ENCODE peak calls at places on chromosomes 16 and 17, in nine cellular contexts. One of them, this sample, is unnamed.

GRCh38 chr16:30350134-30350871 is 4.8 kb downstream of the CD2BP2 start:
- DNase-seq in heart right ventricle: no peak
- DNase-seq in osteoblast: peak; percentile 43
- DNase-seq in cardiac fibroblast: no peak
- DNase-seq in hepatocyte: no peak
- DNase-seq in colonic mucosa: no peak
- DNase-seq in A673: no peak
- DNase-seq in CD4-positive, alpha-beta T cell: no peak
- DNase-seq in transverse colon: peak; percentile 2
- DNase-seq in this sample: no peak

GRCh38 chr16:81610144-81610842 is 165.7 kb downstream of the CMIP start:
- DNase-seq in osteoblast: peak; percentile 99
- DNase-seq in CD4-positive, alpha-beta T cell: no peak
- DNase-seq in heart right ventricle: peak; percentile 72
- DNase-seq in hepatocyte: peak; percentile 47
- DNase-seq in A673: no peak
- DNase-seq in transverse colon: peak; percentile 57
- DNase-seq in colonic mucosa: peak; percentile 52
- DNase-seq in cardiac fibroblast: peak; percentile 84
- DNase-seq in this sample: peak; percentile 51

GRCh38 chr16:9437115-9437514 is 345.7 kb downstream of the HAPSTR1 start:
- DNase-seq in A673: peak; percentile 38
- DNase-seq in cardiac fibroblast: no peak
- DNase-seq in hepatocyte: peak; percentile 23
- DNase-seq in transverse colon: no peak
- DNase-seq in heart right ventricle: no peak
- DNase-seq in osteoblast: no peak
- DNase-seq in CD4-positive, alpha-beta T cell: no peak
- DNase-seq in colonic mucosa: no peak
- DNase-seq in this sample: no peak

GRCh38 chr17:17300624-17301568 is 2.3 kb upstream of the NT5M start:
- DNase-seq in CD4-positive, alpha-beta T cell: peak; percentile 33
- DNase-seq in colonic mucosa: peak; percentile 61
- DNase-seq in heart right ventricle: peak; percentile 25
- DNase-seq in osteoblast: peak; percentile 91
- DNase-seq in A673: peak; percentile 51
- DNase-seq in hepatocyte: peak; percentile 71
- DNase-seq in transverse colon: peak; percentile 52
- DNase-seq in cardiac fibroblast: peak; percentile 54
- DNase-seq in this sample: peak; percentile 50

GRCh38 chr16:27222499-27223225 is 19.3 kb downstream of the KDM8 start:
- DNase-seq in cardiac fibroblast: peak; percentile 85
- DNase-seq in osteoblast: peak; percentile 82
- DNase-seq in transverse colon: peak; percentile 29
- DNase-seq in CD4-positive, alpha-beta T cell: no peak
- DNase-seq in A673: no peak
- DNase-seq in colonic mucosa: no peak
- DNase-seq in heart right ventricle: peak; percentile 58
- DNase-seq in hepatocyte: no peak
- DNase-seq in this sample: no peak

GRCh38 chr16:2858245-2859025 is 465 bp upstream of the PRSS22 start:
- DNase-seq in hepatocyte: peak; percentile 95
- DNase-seq in transverse colon: peak; percentile 88
- DNase-seq in colonic mucosa: peak; percentile 88
- DNase-seq in A673: no peak
- DNase-seq in heart right ventricle: no peak
- DNase-seq in CD4-positive, alpha-beta T cell: no peak
- DNase-seq in cardiac fibroblast: no peak
- DNase-seq in osteoblast: peak; percentile 80
- DNase-seq in this sample: peak; percentile 98

GRCh38 chr17:10772425-10773380 is 31.2 kb downstream of the TMEM238L start:
- DNase-seq in CD4-positive, alpha-beta T cell: peak; percentile 5
- DNase-seq in heart right ventricle: no peak
- DNase-seq in cardiac fibroblast: no peak
- DNase-seq in A673: peak; percentile 98
- DNase-seq in colonic mucosa: peak; percentile 97
- DNase-seq in hepatocyte: peak; percentile 42
- DNase-seq in osteoblast: no peak
- DNase-seq in transverse colon: peak; percentile 87
- DNase-seq in this sample: peak; percentile 21

GRCh38 chr17:44071772-44072171 is 1.2 kb downstream of the G6PC3 start:
- DNase-seq in hepatocyte: no peak
- DNase-seq in colonic mucosa: no peak
- DNase-seq in transverse colon: no peak
- DNase-seq in cardiac fibroblast: peak; percentile 23
- DNase-seq in osteoblast: peak; percentile 65
- DNase-seq in heart right ventricle: no peak
- DNase-seq in CD4-positive, alpha-beta T cell: no peak
- DNase-seq in A673: no peak
- DNase-seq in this sample: no peak

GRCh38 chr17:81188491-81188840 is 22.4 kb upstream of the AATK start:
- DNase-seq in CD4-positive, alpha-beta T cell: no peak
- DNase-seq in colonic mucosa: no peak
- DNase-seq in osteoblast: no peak
- DNase-seq in transverse colon: no peak
- DNase-seq in hepatocyte: no peak
- DNase-seq in heart right ventricle: no peak
- DNase-seq in A673: no peak
- DNase-seq in cardiac fibroblast: no peak
- DNase-seq in this sample: no peak

GRCh38 chr17:81189016-81189415 is 23.0 kb upstream of the AATK start:
- DNase-seq in CD4-positive, alpha-beta T cell: no peak
- DNase-seq in colonic mucosa: no peak
- DNase-seq in transverse colon: no peak
- DNase-seq in A673: no peak
- DNase-seq in osteoblast: no peak
- DNase-seq in cardiac fibroblast: no peak
- DNase-seq in heart right ventricle: no peak
- DNase-seq in hepatocyte: no peak
- DNase-seq in this sample: no peak

GRCh38 chr17:81190591-81190990 is 24.6 kb upstream of the AATK start:
- DNase-seq in cardiac fibroblast: no peak
- DNase-seq in transverse colon: no peak
- DNase-seq in hepatocyte: no peak
- DNase-seq in osteoblast: no peak
- DNase-seq in heart right ventricle: no peak
- DNase-seq in colonic mucosa: no peak
- DNase-seq in A673: no peak
- DNase-seq in CD4-positive, alpha-beta T cell: no peak
- DNase-seq in this sample: no peak

GRCh38 chr17:81191116-81191515 is 25.1 kb upstream of the AATK start:
- DNase-seq in heart right ventricle: no peak
- DNase-seq in osteoblast: no peak
- DNase-seq in transverse colon: no peak
- DNase-seq in cardiac fibroblast: no peak
- DNase-seq in hepatocyte: no peak
- DNase-seq in colonic mucosa: no peak
- DNase-seq in A673: no peak
- DNase-seq in CD4-positive, alpha-beta T cell: no peak
- DNase-seq in this sample: no peak

GRCh38 chr17:81189670-81190530 is 23.9 kb upstream of the AATK start:
- DNase-seq in A673: no peak
- DNase-seq in transverse colon: no peak
- DNase-seq in cardiac fibroblast: no peak
- DNase-seq in heart right ventricle: no peak
- DNase-seq in osteoblast: no peak
- DNase-seq in colonic mucosa: no peak
- DNase-seq in hepatocyte: no peak
- DNase-seq in CD4-positive, alpha-beta T cell: no peak
- DNase-seq in this sample: no peak
- TF ChIP-seq CTCF in A673: peak; percentile 17
- TF ChIP-seq CTCF in transverse colon: no peak
- TF ChIP-seq CTCF in cardiac fibroblast: no peak
- TF ChIP-seq CTCF in heart right ventricle: no peak
- TF ChIP-seq CTCF in osteoblast: no peak
- TF ChIP-seq CTCF in colonic mucosa: no peak
- TF ChIP-seq CTCF in hepatocyte: peak; percentile 7
- TF ChIP-seq CTCF in CD4-positive, alpha-beta T cell: no peak
- TF ChIP-seq CTCF in this sample: no peak

GRCh38 chr17:81254955-81255717 is 16.0 kb downstream of the NDUFAF8 start:
- DNase-seq in cardiac fibroblast: peak; percentile 85
- DNase-seq in colonic mucosa: peak; percentile 90
- DNase-seq in hepatocyte: peak; percentile 89
- DNase-seq in transverse colon: peak; percentile 87
- DNase-seq in osteoblast: peak; percentile 95
- DNase-seq in heart right ventricle: peak; percentile 84
- DNase-seq in A673: peak; percentile 85
- DNase-seq in CD4-positive, alpha-beta T cell: no peak
- DNase-seq in this sample: peak; percentile 54
- TF ChIP-seq CTCF in cardiac fibroblast: peak; percentile 70
- TF ChIP-seq CTCF in colonic mucosa: peak; percentile 31
- TF ChIP-seq CTCF in hepatocyte: peak; percentile 57
- TF ChIP-seq CTCF in transverse colon: peak; percentile 42
- TF ChIP-seq CTCF in osteoblast: peak; percentile 47
- TF ChIP-seq CTCF in heart right ventricle: peak; percentile 56
- TF ChIP-seq CTCF in A673: peak; percentile 58
- TF ChIP-seq CTCF in CD4-positive, alpha-beta T cell: no peak
- TF ChIP-seq CTCF in this sample: peak; percentile 35

DNA sequence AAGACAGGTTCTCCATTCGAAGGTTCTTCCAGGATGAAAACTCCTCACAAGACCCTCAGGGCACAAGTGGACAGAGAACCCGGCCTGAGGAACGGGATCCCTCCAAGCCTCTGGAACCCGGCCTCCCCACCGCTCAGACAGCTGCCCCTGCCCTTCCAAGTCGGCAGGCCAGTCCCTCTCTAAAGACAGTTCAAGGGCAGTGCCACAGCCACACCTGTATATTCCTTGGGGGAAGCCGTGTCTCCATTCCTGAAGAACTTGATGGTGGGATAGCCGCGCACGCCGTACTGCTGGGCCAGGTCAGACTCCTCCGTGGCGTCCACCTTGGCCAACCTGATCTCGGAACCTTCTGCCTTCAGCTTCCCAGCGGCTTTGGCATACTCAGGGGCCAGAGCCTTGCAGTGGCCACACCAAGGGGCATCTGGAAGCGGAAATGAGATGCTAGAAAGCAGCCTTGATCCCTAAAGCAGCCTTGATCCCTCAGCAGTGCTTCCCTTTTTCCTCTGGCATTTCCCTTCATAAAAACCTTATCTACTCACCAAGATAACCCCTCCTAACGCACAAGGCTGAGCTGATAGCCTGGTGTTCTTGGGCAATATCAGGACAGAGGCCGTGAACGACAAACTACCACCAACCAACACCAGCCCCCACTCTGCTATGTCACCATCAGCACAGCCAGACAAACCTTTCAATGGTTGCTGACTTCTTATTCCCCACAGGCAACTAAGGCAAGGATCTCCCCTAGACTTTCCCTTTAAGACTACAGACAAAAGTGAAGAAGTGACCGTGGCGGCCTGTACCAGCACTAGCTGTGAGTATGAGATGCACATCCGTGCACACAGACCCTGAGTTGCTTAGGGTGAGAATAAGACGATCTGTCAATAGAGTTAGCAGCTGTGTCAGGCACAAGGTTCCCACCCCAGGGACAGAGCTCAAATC is 1.1 kb downstream of the P4HB start:
- DNase-seq in cardiac fibroblast: peak; percentile 24
- DNase-seq in hepatocyte: no peak
- DNase-seq in heart right ventricle: no peak
- DNase-seq in transverse colon: no peak
- DNase-seq in CD4-positive, alpha-beta T cell: no peak
- DNase-seq in osteoblast: peak; percentile 86
- DNase-seq in A673: no peak
- DNase-seq in colonic mucosa: no peak
- DNase-seq in this sample: no peak
- TF ChIP-seq CTCF in cardiac fibroblast: no peak
- TF ChIP-seq CTCF in hepatocyte: no peak
- TF ChIP-seq CTCF in heart right ventricle: no peak
- TF ChIP-seq CTCF in transverse colon: no peak
- TF ChIP-seq CTCF in CD4-positive, alpha-beta T cell: no peak
- TF ChIP-seq CTCF in osteoblast: no peak
- TF ChIP-seq CTCF in A673: no peak
- TF ChIP-seq CTCF in colonic mucosa: no peak
- TF ChIP-seq CTCF in this sample: no peak

GRCh38 chr16:14310519-14310991 is 239.4 kb downstream of the MRTFB start:
- DNase-seq in CD4-positive, alpha-beta T cell: no peak
- DNase-seq in transverse colon: peak; percentile 44
- DNase-seq in A673: no peak
- DNase-seq in cardiac fibroblast: peak; percentile 41
- DNase-seq in hepatocyte: no peak
- DNase-seq in colonic mucosa: no peak
- DNase-seq in osteoblast: peak; percentile 93
- DNase-seq in heart right ventricle: no peak
- DNase-seq in this sample: no peak

GRCh38 chr16:14307623-14308356 is 236.7 kb downstream of the MRTFB start:
- DNase-seq in colonic mucosa: no peak
- DNase-seq in osteoblast: peak; percentile 92
- DNase-seq in hepatocyte: no peak
- DNase-seq in transverse colon: no peak
- DNase-seq in CD4-positive, alpha-beta T cell: no peak
- DNase-seq in cardiac fibroblast: no peak
- DNase-seq in A673: no peak
- DNase-seq in heart right ventricle: peak; percentile 19
- DNase-seq in this sample: peak; percentile 33

GRCh38 chr16:14308357-14308723 is 237.2 kb downstream of the MRTFB start:
- DNase-seq in A673: no peak
- DNase-seq in heart right ventricle: no peak
- DNase-seq in colonic mucosa: no peak
- DNase-seq in transverse colon: no peak
- DNase-seq in cardiac fibroblast: no peak
- DNase-seq in osteoblast: no peak
- DNase-seq in hepatocyte: no peak
- DNase-seq in CD4-positive, alpha-beta T cell: no peak
- DNase-seq in this sample: no peak

GRCh38 chr16:14309906-14310305 is 238.8 kb downstream of the MRTFB start:
- DNase-seq in transverse colon: no peak
- DNase-seq in A673: no peak
- DNase-seq in hepatocyte: no peak
- DNase-seq in heart right ventricle: no peak
- DNase-seq in CD4-positive, alpha-beta T cell: no peak
- DNase-seq in osteoblast: peak; percentile 92
- DNase-seq in cardiac fibroblast: peak; percentile 34
- DNase-seq in colonic mucosa: no peak
- DNase-seq in this sample: no peak

DNA sequence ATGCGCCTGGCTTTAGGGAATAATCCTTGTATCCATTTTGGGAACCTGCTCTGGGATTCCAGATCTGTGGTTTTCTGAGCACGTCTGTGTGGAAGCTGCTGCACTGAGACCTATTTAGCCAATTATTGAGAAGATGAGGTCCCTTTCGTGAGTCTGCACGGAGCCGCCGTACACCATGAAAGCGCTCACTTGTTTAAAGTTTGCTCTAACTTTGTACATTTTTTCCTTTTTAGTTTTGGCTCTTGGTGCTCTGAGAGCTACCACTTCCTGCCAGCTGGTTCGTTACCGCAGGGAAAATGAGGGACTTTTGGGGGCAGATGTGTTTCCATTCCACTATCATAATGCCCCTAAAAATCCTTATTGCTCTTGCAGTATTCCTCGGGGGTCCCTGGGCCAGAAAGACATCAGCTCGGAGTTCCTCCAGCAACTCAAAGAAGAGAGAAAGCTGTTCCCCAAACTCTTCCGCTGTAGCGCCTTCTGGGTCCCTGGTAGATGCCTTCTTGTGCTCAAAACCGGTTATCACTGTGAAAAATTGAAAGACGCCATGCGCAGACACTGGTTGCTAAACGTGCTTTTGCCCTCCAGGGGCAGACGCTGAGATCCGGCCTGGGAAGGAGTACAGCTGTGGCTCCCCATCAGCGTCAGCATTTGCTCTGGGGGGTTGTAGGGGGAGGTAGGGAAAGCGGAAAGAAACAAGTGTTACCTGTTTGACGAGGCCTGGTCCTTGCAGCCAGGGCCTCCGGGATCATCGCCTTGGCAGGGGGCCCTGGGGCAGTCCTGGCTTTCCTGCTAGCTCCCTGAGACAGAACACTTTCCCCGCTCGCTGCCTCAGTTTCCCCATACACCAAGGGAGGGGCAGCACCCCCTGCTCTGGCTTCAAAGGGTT is 238.1 kb downstream of the MRTFB start:
- DNase-seq in A673: no peak
- DNase-seq in osteoblast: peak; percentile 75
- DNase-seq in hepatocyte: peak; percentile 53
- DNase-seq in transverse colon: no peak
- DNase-seq in CD4-positive, alpha-beta T cell: no peak
- DNase-seq in heart right ventricle: no peak
- DNase-seq in colonic mucosa: no peak
- DNase-seq in cardiac fibroblast: no peak
- DNase-seq in this sample: peak; percentile 48
- TF ChIP-seq CTCF in A673: no peak
- TF ChIP-seq CTCF in osteoblast: peak; percentile 30
- TF ChIP-seq CTCF in hepatocyte: no peak
- TF ChIP-seq CTCF in transverse colon: no peak
- TF ChIP-seq CTCF in CD4-positive, alpha-beta T cell: peak; percentile 15
- TF ChIP-seq CTCF in heart right ventricle: no peak
- TF ChIP-seq CTCF in colonic mucosa: no peak
- TF ChIP-seq CTCF in cardiac fibroblast: no peak
- TF ChIP-seq CTCF in this sample: no peak